ENCODE peak calls at places on chromosomes 1 and 21, in eight cellular contexts. One of them, this sample, is unnamed.

GRCh38 chr1:9691108-9691445 is 39.5 kb downstream of the PIK3CD start:
- DNase-seq in GM10248: no peak
- DNase-seq in activated CD4-positive, alpha-beta T cell treated with anti-CD3 and anti-CD28 coated beads, Interleukin-2, amount 50 U/mL, for 1 hour: no peak
- DNase-seq in stimulated activated CD8-positive, alpha-beta memory T cell treated with anti-CD3 and anti-CD28 coated beads, Interleukin-15, amount 100 ng/mL, for 24 hours: no peak
- DNase-seq in GM23338: no peak
- DNase-seq in M059J: peak; percentile 91
- DNase-seq in COR-L47: no peak
- DNase-seq in NB4: no peak
- DNase-seq in this sample: no peak

GRCh38 chr1:212608209-212608955 is at the start of gene ATF3:
- DNase-seq in GM10248: peak; percentile 95
- DNase-seq in COR-L47: peak; percentile 96
- DNase-seq in M059J: peak; percentile 99
- DNase-seq in NB4: peak; percentile 99
- DNase-seq in activated CD4-positive, alpha-beta T cell treated with anti-CD3 and anti-CD28 coated beads, Interleukin-2, amount 50 U/mL, for 1 hour: peak; percentile 77
- DNase-seq in GM23338: peak; percentile 99
- DNase-seq in stimulated activated CD8-positive, alpha-beta memory T cell treated with anti-CD3 and anti-CD28 coated beads, Interleukin-15, amount 100 ng/mL, for 24 hours: peak; percentile 64
- DNase-seq in this sample: peak; percentile 97

GRCh38 chr21:45138199-45139002 is 64.0 kb downstream of the ADARB1 start:
- DNase-seq in GM23338: peak; percentile 92
- DNase-seq in M059J: peak; percentile 65
- DNase-seq in NB4: peak; percentile 81
- DNase-seq in stimulated activated CD8-positive, alpha-beta memory T cell treated with anti-CD3 and anti-CD28 coated beads, Interleukin-15, amount 100 ng/mL, for 24 hours: peak; percentile 53
- DNase-seq in COR-L47: peak; percentile 49
- DNase-seq in GM10248: peak; percentile 67
- DNase-seq in activated CD4-positive, alpha-beta T cell treated with anti-CD3 and anti-CD28 coated beads, Interleukin-2, amount 50 U/mL, for 1 hour: peak; percentile 73
- DNase-seq in this sample: peak; percentile 65

GRCh38 chr1:63969461-63969893 is 195.7 kb downstream of the ROR1 start:
- DNase-seq in activated CD4-positive, alpha-beta T cell treated with anti-CD3 and anti-CD28 coated beads, Interleukin-2, amount 50 U/mL, for 1 hour: no peak
- DNase-seq in COR-L47: no peak
- DNase-seq in stimulated activated CD8-positive, alpha-beta memory T cell treated with anti-CD3 and anti-CD28 coated beads, Interleukin-15, amount 100 ng/mL, for 24 hours: no peak
- DNase-seq in M059J: peak; percentile 88
- DNase-seq in NB4: no peak
- DNase-seq in GM10248: no peak
- DNase-seq in GM23338: no peak
- DNase-seq in this sample: no peak

GRCh38 chr1:227869281-227869842 is 53.9 kb downstream of the PRSS38 start:
- DNase-seq in NB4: no peak
- DNase-seq in M059J: no peak
- DNase-seq in COR-L47: no peak
- DNase-seq in stimulated activated CD8-positive, alpha-beta memory T cell treated with anti-CD3 and anti-CD28 coated beads, Interleukin-15, amount 100 ng/mL, for 24 hours: no peak
- DNase-seq in GM10248: no peak
- DNase-seq in activated CD4-positive, alpha-beta T cell treated with anti-CD3 and anti-CD28 coated beads, Interleukin-2, amount 50 U/mL, for 1 hour: no peak
- DNase-seq in GM23338: no peak
- DNase-seq in this sample: no peak

GRCh38 chr21:33019885-33020557 is 5.7 kb upstream of the OLIG2 start:
- DNase-seq in stimulated activated CD8-positive, alpha-beta memory T cell treated with anti-CD3 and anti-CD28 coated beads, Interleukin-15, amount 100 ng/mL, for 24 hours: no peak
- DNase-seq in M059J: no peak
- DNase-seq in GM23338: peak; percentile 84
- DNase-seq in activated CD4-positive, alpha-beta T cell treated with anti-CD3 and anti-CD28 coated beads, Interleukin-2, amount 50 U/mL, for 1 hour: no peak
- DNase-seq in GM10248: peak; percentile 15
- DNase-seq in NB4: no peak
- DNase-seq in COR-L47: no peak
- DNase-seq in this sample: no peak

GRCh38 chr1:165289556-165289955 is 67.0 kb downstream of the LMX1A start:
- DNase-seq in NB4: no peak
- DNase-seq in COR-L47: no peak
- DNase-seq in GM10248: no peak
- DNase-seq in activated CD4-positive, alpha-beta T cell treated with anti-CD3 and anti-CD28 coated beads, Interleukin-2, amount 50 U/mL, for 1 hour: no peak
- DNase-seq in M059J: no peak
- DNase-seq in GM23338: no peak
- DNase-seq in stimulated activated CD8-positive, alpha-beta memory T cell treated with anti-CD3 and anti-CD28 coated beads, Interleukin-15, amount 100 ng/mL, for 24 hours: no peak
- DNase-seq in this sample: no peak

GRCh38 chr1:8061210-8061609 is 35.1 kb upstream of the ERRFI1 start:
- DNase-seq in M059J: peak; percentile 98
- DNase-seq in NB4: no peak
- DNase-seq in COR-L47: no peak
- DNase-seq in GM23338: no peak
- DNase-seq in GM10248: no peak
- DNase-seq in stimulated activated CD8-positive, alpha-beta memory T cell treated with anti-CD3 and anti-CD28 coated beads, Interleukin-15, amount 100 ng/mL, for 24 hours: no peak
- DNase-seq in activated CD4-positive, alpha-beta T cell treated with anti-CD3 and anti-CD28 coated beads, Interleukin-2, amount 50 U/mL, for 1 hour: no peak
- DNase-seq in this sample: no peak

GRCh38 chr1:32861904-32862698 is 8.6 kb downstream of the FNDC5 start:
- DNase-seq in GM23338: no peak
- DNase-seq in activated CD4-positive, alpha-beta T cell treated with anti-CD3 and anti-CD28 coated beads, Interleukin-2, amount 50 U/mL, for 1 hour: no peak
- DNase-seq in stimulated activated CD8-positive, alpha-beta memory T cell treated with anti-CD3 and anti-CD28 coated beads, Interleukin-15, amount 100 ng/mL, for 24 hours: no peak
- DNase-seq in COR-L47: no peak
- DNase-seq in NB4: no peak
- DNase-seq in GM10248: no peak
- DNase-seq in M059J: peak; percentile 51
- DNase-seq in this sample: no peak

GRCh38 chr1:228099331-228099732 is 3.8 kb downstream of the C1orf35 start:
- DNase-seq in GM10248: no peak
- DNase-seq in M059J: no peak
- DNase-seq in stimulated activated CD8-positive, alpha-beta memory T cell treated with anti-CD3 and anti-CD28 coated beads, Interleukin-15, amount 100 ng/mL, for 24 hours: no peak
- DNase-seq in NB4: no peak
- DNase-seq in GM23338: no peak
- DNase-seq in activated CD4-positive, alpha-beta T cell treated with anti-CD3 and anti-CD28 coated beads, Interleukin-2, amount 50 U/mL, for 1 hour: no peak
- DNase-seq in COR-L47: no peak
- DNase-seq in this sample: no peak

GRCh38 chr1:97163591-97164275 is 442.1 kb downstream of the PTBP2 start:
- DNase-seq in activated CD4-positive, alpha-beta T cell treated with anti-CD3 and anti-CD28 coated beads, Interleukin-2, amount 50 U/mL, for 1 hour: no peak
- DNase-seq in COR-L47: no peak
- DNase-seq in NB4: peak; percentile 58
- DNase-seq in GM23338: no peak
- DNase-seq in stimulated activated CD8-positive, alpha-beta memory T cell treated with anti-CD3 and anti-CD28 coated beads, Interleukin-15, amount 100 ng/mL, for 24 hours: no peak
- DNase-seq in M059J: no peak
- DNase-seq in GM10248: no peak
- DNase-seq in this sample: no peak

GRCh38 chr1:8984990-8985389 is 39.3 kb downstream of the CA6 start:
- DNase-seq in M059J: no peak
- DNase-seq in NB4: no peak
- DNase-seq in activated CD4-positive, alpha-beta T cell treated with anti-CD3 and anti-CD28 coated beads, Interleukin-2, amount 50 U/mL, for 1 hour: no peak
- DNase-seq in COR-L47: no peak
- DNase-seq in GM10248: no peak
- DNase-seq in stimulated activated CD8-positive, alpha-beta memory T cell treated with anti-CD3 and anti-CD28 coated beads, Interleukin-15, amount 100 ng/mL, for 24 hours: no peak
- DNase-seq in GM23338: no peak
- DNase-seq in this sample: no peak

GRCh38 chr1:111290640-111291039 is at the start of gene CHIA:
- DNase-seq in M059J: peak; percentile 73
- DNase-seq in COR-L47: peak; percentile 36
- DNase-seq in activated CD4-positive, alpha-beta T cell treated with anti-CD3 and anti-CD28 coated beads, Interleukin-2, amount 50 U/mL, for 1 hour: no peak
- DNase-seq in GM23338: no peak
- DNase-seq in stimulated activated CD8-positive, alpha-beta memory T cell treated with anti-CD3 and anti-CD28 coated beads, Interleukin-15, amount 100 ng/mL, for 24 hours: no peak
- DNase-seq in GM10248: no peak
- DNase-seq in NB4: no peak
- DNase-seq in this sample: no peak

GRCh38 chr21:32626633-32627196 is 14.5 kb upstream of the CFAP298 start:
- DNase-seq in stimulated activated CD8-positive, alpha-beta memory T cell treated with anti-CD3 and anti-CD28 coated beads, Interleukin-15, amount 100 ng/mL, for 24 hours: no peak
- DNase-seq in NB4: no peak
- DNase-seq in M059J: peak; percentile 94
- DNase-seq in GM23338: no peak
- DNase-seq in COR-L47: no peak
- DNase-seq in activated CD4-positive, alpha-beta T cell treated with anti-CD3 and anti-CD28 coated beads, Interleukin-2, amount 50 U/mL, for 1 hour: no peak
- DNase-seq in GM10248: no peak
- DNase-seq in this sample: no peak

GRCh38 chr1:226659641-226660040 is 79.4 kb downstream of the ITPKB start:
- DNase-seq in stimulated activated CD8-positive, alpha-beta memory T cell treated with anti-CD3 and anti-CD28 coated beads, Interleukin-15, amount 100 ng/mL, for 24 hours: no peak
- DNase-seq in activated CD4-positive, alpha-beta T cell treated with anti-CD3 and anti-CD28 coated beads, Interleukin-2, amount 50 U/mL, for 1 hour: no peak
- DNase-seq in GM23338: no peak
- DNase-seq in COR-L47: no peak
- DNase-seq in M059J: no peak
- DNase-seq in GM10248: no peak
- DNase-seq in NB4: no peak
- DNase-seq in this sample: no peak

GRCh38 chr1:246800800-246801199 is 76.6 kb downstream of the SCCPDH start:
- DNase-seq in M059J: no peak
- DNase-seq in COR-L47: no peak
- DNase-seq in activated CD4-positive, alpha-beta T cell treated with anti-CD3 and anti-CD28 coated beads, Interleukin-2, amount 50 U/mL, for 1 hour: no peak
- DNase-seq in stimulated activated CD8-positive, alpha-beta memory T cell treated with anti-CD3 and anti-CD28 coated beads, Interleukin-15, amount 100 ng/mL, for 24 hours: no peak
- DNase-seq in GM10248: no peak
- DNase-seq in GM23338: no peak
- DNase-seq in NB4: no peak
- DNase-seq in this sample: no peak

GRCh38 chr1:228833911-228834631 is 98.8 kb downstream of the RHOU start:
- DNase-seq in activated CD4-positive, alpha-beta T cell treated with anti-CD3 and anti-CD28 coated beads, Interleukin-2, amount 50 U/mL, for 1 hour: no peak
- DNase-seq in M059J: no peak
- DNase-seq in NB4: no peak
- DNase-seq in COR-L47: no peak
- DNase-seq in GM10248: no peak
- DNase-seq in GM23338: no peak
- DNase-seq in stimulated activated CD8-positive, alpha-beta memory T cell treated with anti-CD3 and anti-CD28 coated beads, Interleukin-15, amount 100 ng/mL, for 24 hours: no peak
- DNase-seq in this sample: no peak

GRCh38 chr1:12031039-12031980 is 12.0 kb downstream of the MIIP start:
- DNase-seq in activated CD4-positive, alpha-beta T cell treated with anti-CD3 and anti-CD28 coated beads, Interleukin-2, amount 50 U/mL, for 1 hour: peak; percentile 16
- DNase-seq in COR-L47: no peak
- DNase-seq in NB4: peak; percentile 46
- DNase-seq in M059J: peak; percentile 32
- DNase-seq in stimulated activated CD8-positive, alpha-beta memory T cell treated with anti-CD3 and anti-CD28 coated beads, Interleukin-15, amount 100 ng/mL, for 24 hours: peak; percentile 16
- DNase-seq in GM10248: peak; percentile 71
- DNase-seq in GM23338: peak; percentile 64
- DNase-seq in this sample: peak; percentile 34

GRCh38 chr1:159141584-159142518 is 29.6 kb upstream of the CADM3 start:
- DNase-seq in NB4: no peak
- DNase-seq in GM23338: peak; percentile 75
- DNase-seq in M059J: peak; percentile 36
- DNase-seq in stimulated activated CD8-positive, alpha-beta memory T cell treated with anti-CD3 and anti-CD28 coated beads, Interleukin-15, amount 100 ng/mL, for 24 hours: no peak
- DNase-seq in GM10248: no peak
- DNase-seq in COR-L47: no peak
- DNase-seq in activated CD4-positive, alpha-beta T cell treated with anti-CD3 and anti-CD28 coated beads, Interleukin-2, amount 50 U/mL, for 1 hour: no peak
- DNase-seq in this sample: no peak

GRCh38 chr1:115067460-115067859 is 21.8 kb downstream of the TSPAN2 start:
- DNase-seq in stimulated activated CD8-positive, alpha-beta memory T cell treated with anti-CD3 and anti-CD28 coated beads, Interleukin-15, amount 100 ng/mL, for 24 hours: no peak
- DNase-seq in GM23338: no peak
- DNase-seq in activated CD4-positive, alpha-beta T cell treated with anti-CD3 and anti-CD28 coated beads, Interleukin-2, amount 50 U/mL, for 1 hour: no peak
- DNase-seq in GM10248: no peak
- DNase-seq in COR-L47: no peak
- DNase-seq in NB4: no peak
- DNase-seq in M059J: peak; percentile 94
- DNase-seq in this sample: no peak

GRCh38 chr1:159171688-159172501 is 480 bp downstream of the CADM3 start:
- DNase-seq in M059J: no peak
- DNase-seq in GM23338: peak; percentile 73
- DNase-seq in COR-L47: no peak
- DNase-seq in GM10248: no peak
- DNase-seq in activated CD4-positive, alpha-beta T cell treated with anti-CD3 and anti-CD28 coated beads, Interleukin-2, amount 50 U/mL, for 1 hour: no peak
- DNase-seq in NB4: no peak
- DNase-seq in stimulated activated CD8-positive, alpha-beta memory T cell treated with anti-CD3 and anti-CD28 coated beads, Interleukin-15, amount 100 ng/mL, for 24 hours: no peak
- DNase-seq in this sample: no peak

GRCh38 chr1:108050134-108050533 is 85.2 kb upstream of the VAV3 start:
- DNase-seq in M059J: no peak
- DNase-seq in GM10248: no peak
- DNase-seq in activated CD4-positive, alpha-beta T cell treated with anti-CD3 and anti-CD28 coated beads, Interleukin-2, amount 50 U/mL, for 1 hour: no peak
- DNase-seq in NB4: peak; percentile 24
- DNase-seq in COR-L47: no peak
- DNase-seq in GM23338: no peak
- DNase-seq in stimulated activated CD8-positive, alpha-beta memory T cell treated with anti-CD3 and anti-CD28 coated beads, Interleukin-15, amount 100 ng/mL, for 24 hours: no peak
- DNase-seq in this sample: peak; percentile 63

GRCh38 chr1:183881387-183882084 is 76.6 kb downstream of the RGL1 start:
- DNase-seq in GM10248: no peak
- DNase-seq in M059J: peak; percentile 91
- DNase-seq in NB4: no peak
- DNase-seq in activated CD4-positive, alpha-beta T cell treated with anti-CD3 and anti-CD28 coated beads, Interleukin-2, amount 50 U/mL, for 1 hour: no peak
- DNase-seq in GM23338: peak; percentile 76
- DNase-seq in stimulated activated CD8-positive, alpha-beta memory T cell treated with anti-CD3 and anti-CD28 coated beads, Interleukin-15, amount 100 ng/mL, for 24 hours: no peak
- DNase-seq in COR-L47: peak; percentile 13
- DNase-seq in this sample: no peak

GRCh38 chr1:233240839-233241682 is 54.5 kb downstream of the PCNX2 start:
- DNase-seq in stimulated activated CD8-positive, alpha-beta memory T cell treated with anti-CD3 and anti-CD28 coated beads, Interleukin-15, amount 100 ng/mL, for 24 hours: no peak
- DNase-seq in activated CD4-positive, alpha-beta T cell treated with anti-CD3 and anti-CD28 coated beads, Interleukin-2, amount 50 U/mL, for 1 hour: no peak
- DNase-seq in M059J: peak; percentile 48
- DNase-seq in GM23338: peak; percentile 53
- DNase-seq in COR-L47: peak; percentile 4
- DNase-seq in NB4: peak; percentile 59
- DNase-seq in GM10248: peak; percentile 23
- DNase-seq in this sample: peak; percentile 74

GRCh38 chr21:44086636-44087425 is 20.4 kb upstream of the PWP2 start:
- DNase-seq in stimulated activated CD8-positive, alpha-beta memory T cell treated with anti-CD3 and anti-CD28 coated beads, Interleukin-15, amount 100 ng/mL, for 24 hours: no peak
- DNase-seq in NB4: no peak
- DNase-seq in COR-L47: no peak
- DNase-seq in activated CD4-positive, alpha-beta T cell treated with anti-CD3 and anti-CD28 coated beads, Interleukin-2, amount 50 U/mL, for 1 hour: no peak
- DNase-seq in M059J: no peak
- DNase-seq in GM23338: no peak
- DNase-seq in GM10248: no peak
- DNase-seq in this sample: no peak

This sample was measured in KBM-7.